ENCODE peak calls at places on chromosomes 5 and 9, in five cellular contexts. H is adipocyte, B is HFFc6, T is NCI-H510A, Q is COR-L47. C is an unnamed sample.

GRCh38 chr9:109907400-109907799 is 127.4 kb downstream of the PALM2AKAP2 start:
- DNase-seq in H (no peak), B (no peak), T (no peak), Q (peak), C (no peak)

GRCh38 chr5:177354256-177354655 is 2.8 kb upstream of the LMAN2 start:
- DNase-seq in H (no peak), B (no peak), T (no peak), Q (no peak), C (no peak)

GRCh38 chr5:90437663-90438062 is 28.1 kb upstream of the CETN3 start:
- DNase-seq in H (no peak), B (no peak), T (no peak), Q (no peak), C (no peak)

GRCh38 chr9:97904725-97905124 is 17.6 kb downstream of the TRMO start:
- DNase-seq in H (no peak), B (no peak), T (no peak), Q (no peak), C (no peak)

GRCh38 chr9:109002141-109002540 is 11.2 kb downstream of the CTNNAL1 start:
- DNase-seq in H (no peak), B (no peak), T (no peak), Q (no peak), C (no peak)

GRCh38 chr5:58235279-58235678 is 224.6 kb downstream of the PLK2 start:
- DNase-seq in H (peak), B (no peak), T (no peak), Q (no peak), C (no peak)

GRCh38 chr5:108078882-108079281 is 303.0 kb downstream of the FBXL17 start:
- DNase-seq in H (no peak), B (no peak), T (no peak), Q (no peak), C (no peak)

GRCh38 chr5:72844218-72844603 is 27.8 kb downstream of the TNPO1 start:
- DNase-seq in H (no peak), B (no peak), T (no peak), Q (no peak), C (no peak)

GRCh38 chr9:124457887-124458431 is 7.7 kb downstream of the ADGRD2 start:
- DNase-seq in H (no peak), B (no peak), T (no peak), Q (no peak), C (no peak)

GRCh38 chr9:110579763-110580255 is 268 bp upstream of the SVEP1 start:
- DNase-seq in H (peak), B (peak), T (no peak), Q (no peak), C (peak)

GRCh38 chr5:132268698-132269551 is 11.4 kb downstream of the PDLIM4 start:
- DNase-seq in H (peak), B (peak), T (no peak), Q (no peak), C (no peak)

GRCh38 chr9:91953723-91954122 is 3.7 kb upstream of the ROR2 start:
- DNase-seq in H (no peak), B (no peak), T (no peak), Q (no peak), C (no peak)

GRCh38 chr5:31663519-31663918 is 24.6 kb downstream of the PDZD2 start:
- DNase-seq in H (peak), B (peak), T (no peak), Q (no peak), C (no peak)

GRCh38 chr9:89635816-89636215 is 31.0 kb downstream of the GADD45G start:
- DNase-seq in H (no peak), B (no peak), T (peak), Q (peak), C (no peak)

GRCh38 chr5:75050415-75050814 is 1.9 kb downstream of the GCNT4 start:
- DNase-seq in H (peak), B (no peak), T (no peak), Q (no peak), C (peak)

GRCh38 chr9:111108946-111109345 is 70.7 kb upstream of the LPAR1 start:
- DNase-seq in H (peak), B (peak), T (no peak), Q (no peak), C (peak)

GRCh38 chr9:90307177-90307833 is 335.3 kb downstream of the DIRAS2 start:
- DNase-seq in H (no peak), B (no peak), T (no peak), Q (peak), C (no peak)

GRCh38 chr9:96219615-96220257 is 82.2 kb downstream of the HSD17B3 start:
- DNase-seq in H (peak), B (no peak), T (no peak), Q (no peak), C (peak)

GRCh38 chr5:132202711-132203463 is 24.8 kb downstream of the P4HA2 start:
- DNase-seq in H (no peak), B (no peak), T (no peak), Q (no peak), C (no peak)